ENCODE peak calls at places on chromosomes 12 and 14, in ten cellular contexts. One of them, this sample, is unnamed.

GRCh38 chr14:50085570-50086315 is 30.6 kb downstream of the VCPKMT start:
- DNase-seq in CD4-positive, alpha-beta memory T cell: peak; percentile 40
- DNase-seq in activated T-cell treated with anti-CD3 and anti-CD28 coated beads, Interleukin-2, amount 50 U/mL, for 1 hour: no peak
- DNase-seq in NCI-H1694 treated with DMSO at 0.1 percent for 48 hours: no peak
- DNase-seq in HEK293T: no peak
- DNase-seq in dorsolateral prefrontal cortex: peak; percentile 57
- DNase-seq in RCC 7860: peak; percentile 54
- DNase-seq in astrocyte of the cerebellum: no peak
- DNase-seq in lower leg skin: no peak
- DNase-seq in lower lobe of right lung: no peak
- DNase-seq in this sample: no peak

GRCh38 chr12:52525661-52526499 is 5.7 kb upstream of the KRT5 start:
- DNase-seq in CD4-positive, alpha-beta memory T cell: no peak
- DNase-seq in activated T-cell treated with anti-CD3 and anti-CD28 coated beads, Interleukin-2, amount 50 U/mL, for 1 hour: no peak
- DNase-seq in NCI-H1694 treated with DMSO at 0.1 percent for 48 hours: no peak
- DNase-seq in HEK293T: no peak
- DNase-seq in dorsolateral prefrontal cortex: no peak
- DNase-seq in RCC 7860: no peak
- DNase-seq in astrocyte of the cerebellum: no peak
- DNase-seq in lower leg skin: peak; percentile 71
- DNase-seq in lower lobe of right lung: no peak
- DNase-seq in this sample: no peak

GRCh38 chr12:102939059-102939458 is 18.4 kb upstream of the ASCL1 start:
- DNase-seq in CD4-positive, alpha-beta memory T cell: no peak
- DNase-seq in activated T-cell treated with anti-CD3 and anti-CD28 coated beads, Interleukin-2, amount 50 U/mL, for 1 hour: no peak
- DNase-seq in NCI-H1694 treated with DMSO at 0.1 percent for 48 hours: no peak
- DNase-seq in HEK293T: no peak
- DNase-seq in dorsolateral prefrontal cortex: no peak
- DNase-seq in RCC 7860: no peak
- DNase-seq in astrocyte of the cerebellum: no peak
- DNase-seq in lower leg skin: no peak
- DNase-seq in lower lobe of right lung: no peak
- DNase-seq in this sample: no peak

GRCh38 chr12:105742567-105742874 is 396.2 kb downstream of the NUAK1 start:
- DNase-seq in CD4-positive, alpha-beta memory T cell: no peak
- DNase-seq in activated T-cell treated with anti-CD3 and anti-CD28 coated beads, Interleukin-2, amount 50 U/mL, for 1 hour: no peak
- DNase-seq in NCI-H1694 treated with DMSO at 0.1 percent for 48 hours: peak; percentile 19
- DNase-seq in HEK293T: no peak
- DNase-seq in dorsolateral prefrontal cortex: no peak
- DNase-seq in RCC 7860: no peak
- DNase-seq in astrocyte of the cerebellum: no peak
- DNase-seq in lower leg skin: no peak
- DNase-seq in lower lobe of right lung: no peak
- DNase-seq in this sample: no peak

GRCh38 chr12:49789992-49790391 is 38.2 kb downstream of the NCKAP5L start:
- DNase-seq in CD4-positive, alpha-beta memory T cell: no peak
- DNase-seq in activated T-cell treated with anti-CD3 and anti-CD28 coated beads, Interleukin-2, amount 50 U/mL, for 1 hour: no peak
- DNase-seq in NCI-H1694 treated with DMSO at 0.1 percent for 48 hours: no peak
- DNase-seq in HEK293T: no peak
- DNase-seq in dorsolateral prefrontal cortex: no peak
- DNase-seq in RCC 7860: no peak
- DNase-seq in astrocyte of the cerebellum: no peak
- DNase-seq in lower leg skin: no peak
- DNase-seq in lower lobe of right lung: no peak
- DNase-seq in this sample: no peak

GRCh38 chr12:68222336-68222735 is 3.3 kb downstream of the IL26 start:
- DNase-seq in CD4-positive, alpha-beta memory T cell: no peak
- DNase-seq in activated T-cell treated with anti-CD3 and anti-CD28 coated beads, Interleukin-2, amount 50 U/mL, for 1 hour: no peak
- DNase-seq in NCI-H1694 treated with DMSO at 0.1 percent for 48 hours: peak; percentile 76
- DNase-seq in HEK293T: peak; percentile 19
- DNase-seq in dorsolateral prefrontal cortex: no peak
- DNase-seq in RCC 7860: no peak
- DNase-seq in astrocyte of the cerebellum: no peak
- DNase-seq in lower leg skin: no peak
- DNase-seq in lower lobe of right lung: no peak
- DNase-seq in this sample: no peak

GRCh38 chr12:12428961-12429657 is 72.2 kb downstream of the BORCS5 start:
- DNase-seq in CD4-positive, alpha-beta memory T cell: no peak
- DNase-seq in activated T-cell treated with anti-CD3 and anti-CD28 coated beads, Interleukin-2, amount 50 U/mL, for 1 hour: no peak
- DNase-seq in NCI-H1694 treated with DMSO at 0.1 percent for 48 hours: no peak
- DNase-seq in HEK293T: no peak
- DNase-seq in dorsolateral prefrontal cortex: no peak
- DNase-seq in RCC 7860: no peak
- DNase-seq in astrocyte of the cerebellum: no peak
- DNase-seq in lower leg skin: no peak
- DNase-seq in lower lobe of right lung: no peak
- DNase-seq in this sample: no peak

GRCh38 chr14:73977896-73978295 is 27.8 kb downstream of the COQ6 start:
- DNase-seq in CD4-positive, alpha-beta memory T cell: no peak
- DNase-seq in activated T-cell treated with anti-CD3 and anti-CD28 coated beads, Interleukin-2, amount 50 U/mL, for 1 hour: no peak
- DNase-seq in NCI-H1694 treated with DMSO at 0.1 percent for 48 hours: no peak
- DNase-seq in HEK293T: no peak
- DNase-seq in dorsolateral prefrontal cortex: no peak
- DNase-seq in RCC 7860: no peak
- DNase-seq in astrocyte of the cerebellum: no peak
- DNase-seq in lower leg skin: no peak
- DNase-seq in lower lobe of right lung: no peak
- DNase-seq in this sample: no peak

GRCh38 chr12:105060715-105061378 is 23.4 kb downstream of the ALDH1L2 start:
- DNase-seq in CD4-positive, alpha-beta memory T cell: no peak
- DNase-seq in activated T-cell treated with anti-CD3 and anti-CD28 coated beads, Interleukin-2, amount 50 U/mL, for 1 hour: no peak
- DNase-seq in NCI-H1694 treated with DMSO at 0.1 percent for 48 hours: no peak
- DNase-seq in HEK293T: no peak
- DNase-seq in dorsolateral prefrontal cortex: no peak
- DNase-seq in RCC 7860: no peak
- DNase-seq in astrocyte of the cerebellum: no peak
- DNase-seq in lower leg skin: no peak
- DNase-seq in lower lobe of right lung: no peak
- DNase-seq in this sample: no peak

GRCh38 chr12:130339946-130340345 is 2.3 kb downstream of the PIWIL1 start:
- DNase-seq in CD4-positive, alpha-beta memory T cell: no peak
- DNase-seq in activated T-cell treated with anti-CD3 and anti-CD28 coated beads, Interleukin-2, amount 50 U/mL, for 1 hour: no peak
- DNase-seq in NCI-H1694 treated with DMSO at 0.1 percent for 48 hours: no peak
- DNase-seq in HEK293T: no peak
- DNase-seq in dorsolateral prefrontal cortex: no peak
- DNase-seq in RCC 7860: no peak
- DNase-seq in astrocyte of the cerebellum: no peak
- DNase-seq in lower leg skin: no peak
- DNase-seq in lower lobe of right lung: no peak
- DNase-seq in this sample: no peak

GRCh38 chr14:74019743-74020142 is 594 bp downstream of the BBOF1 start:
- DNase-seq in CD4-positive, alpha-beta memory T cell: no peak
- DNase-seq in activated T-cell treated with anti-CD3 and anti-CD28 coated beads, Interleukin-2, amount 50 U/mL, for 1 hour: no peak
- DNase-seq in NCI-H1694 treated with DMSO at 0.1 percent for 48 hours: no peak
- DNase-seq in HEK293T: peak; percentile 12
- DNase-seq in dorsolateral prefrontal cortex: no peak
- DNase-seq in RCC 7860: no peak
- DNase-seq in astrocyte of the cerebellum: peak; percentile 22
- DNase-seq in lower leg skin: no peak
- DNase-seq in lower lobe of right lung: no peak
- DNase-seq in this sample: no peak

GRCh38 chr12:6666211-6666610 is 3.3 kb upstream of the ING4 start:
- DNase-seq in CD4-positive, alpha-beta memory T cell: no peak
- DNase-seq in activated T-cell treated with anti-CD3 and anti-CD28 coated beads, Interleukin-2, amount 50 U/mL, for 1 hour: no peak
- DNase-seq in NCI-H1694 treated with DMSO at 0.1 percent for 48 hours: no peak
- DNase-seq in HEK293T: no peak
- DNase-seq in dorsolateral prefrontal cortex: no peak
- DNase-seq in RCC 7860: no peak
- DNase-seq in astrocyte of the cerebellum: peak; percentile 44
- DNase-seq in lower leg skin: no peak
- DNase-seq in lower lobe of right lung: no peak
- DNase-seq in this sample: no peak

GRCh38 chr14:92506230-92506629 is 7.4 kb upstream of the RIN3 start:
- DNase-seq in CD4-positive, alpha-beta memory T cell: no peak
- DNase-seq in activated T-cell treated with anti-CD3 and anti-CD28 coated beads, Interleukin-2, amount 50 U/mL, for 1 hour: no peak
- DNase-seq in NCI-H1694 treated with DMSO at 0.1 percent for 48 hours: no peak
- DNase-seq in HEK293T: no peak
- DNase-seq in dorsolateral prefrontal cortex: peak; percentile 34
- DNase-seq in RCC 7860: no peak
- DNase-seq in astrocyte of the cerebellum: no peak
- DNase-seq in lower leg skin: no peak
- DNase-seq in lower lobe of right lung: no peak
- DNase-seq in this sample: no peak

GRCh38 chr14:95196826-95197497 is 39.6 kb upstream of the DICER1 start:
- DNase-seq in CD4-positive, alpha-beta memory T cell: no peak
- DNase-seq in activated T-cell treated with anti-CD3 and anti-CD28 coated beads, Interleukin-2, amount 50 U/mL, for 1 hour: no peak
- DNase-seq in NCI-H1694 treated with DMSO at 0.1 percent for 48 hours: no peak
- DNase-seq in HEK293T: no peak
- DNase-seq in dorsolateral prefrontal cortex: no peak
- DNase-seq in RCC 7860: no peak
- DNase-seq in astrocyte of the cerebellum: no peak
- DNase-seq in lower leg skin: no peak
- DNase-seq in lower lobe of right lung: no peak
- DNase-seq in this sample: no peak

GRCh38 chr12:49043241-49043640 is 17.4 kb downstream of the KMT2D start:
- DNase-seq in CD4-positive, alpha-beta memory T cell: no peak
- DNase-seq in activated T-cell treated with anti-CD3 and anti-CD28 coated beads, Interleukin-2, amount 50 U/mL, for 1 hour: no peak
- DNase-seq in NCI-H1694 treated with DMSO at 0.1 percent for 48 hours: no peak
- DNase-seq in HEK293T: no peak
- DNase-seq in dorsolateral prefrontal cortex: no peak
- DNase-seq in RCC 7860: no peak
- DNase-seq in astrocyte of the cerebellum: no peak
- DNase-seq in lower leg skin: no peak
- DNase-seq in lower lobe of right lung: peak; percentile 28
- DNase-seq in this sample: no peak

GRCh38 chr12:75568387-75568786 is 57.0 kb upstream of the KRR1 start:
- DNase-seq in CD4-positive, alpha-beta memory T cell: no peak
- DNase-seq in activated T-cell treated with anti-CD3 and anti-CD28 coated beads, Interleukin-2, amount 50 U/mL, for 1 hour: no peak
- DNase-seq in NCI-H1694 treated with DMSO at 0.1 percent for 48 hours: no peak
- DNase-seq in HEK293T: no peak
- DNase-seq in dorsolateral prefrontal cortex: no peak
- DNase-seq in RCC 7860: no peak
- DNase-seq in astrocyte of the cerebellum: peak; percentile 80
- DNase-seq in lower leg skin: no peak
- DNase-seq in lower lobe of right lung: no peak
- DNase-seq in this sample: no peak

GRCh38 chr12:120314220-120314619 is 12.1 kb downstream of the SIRT4 start:
- DNase-seq in CD4-positive, alpha-beta memory T cell: no peak
- DNase-seq in activated T-cell treated with anti-CD3 and anti-CD28 coated beads, Interleukin-2, amount 50 U/mL, for 1 hour: no peak
- DNase-seq in NCI-H1694 treated with DMSO at 0.1 percent for 48 hours: no peak
- DNase-seq in HEK293T: peak; percentile 24
- DNase-seq in dorsolateral prefrontal cortex: no peak
- DNase-seq in RCC 7860: no peak
- DNase-seq in astrocyte of the cerebellum: no peak
- DNase-seq in lower leg skin: no peak
- DNase-seq in lower lobe of right lung: no peak
- DNase-seq in this sample: no peak

GRCh38 chr12:793037-793436 is 40.7 kb downstream of the WNK1 start:
- DNase-seq in CD4-positive, alpha-beta memory T cell: no peak
- DNase-seq in activated T-cell treated with anti-CD3 and anti-CD28 coated beads, Interleukin-2, amount 50 U/mL, for 1 hour: no peak
- DNase-seq in NCI-H1694 treated with DMSO at 0.1 percent for 48 hours: no peak
- DNase-seq in HEK293T: no peak
- DNase-seq in dorsolateral prefrontal cortex: no peak
- DNase-seq in RCC 7860: no peak
- DNase-seq in astrocyte of the cerebellum: no peak
- DNase-seq in lower leg skin: no peak
- DNase-seq in lower lobe of right lung: no peak
- DNase-seq in this sample: no peak

GRCh38 chr12:122336015-122336946 is 70.0 kb upstream of the VPS33A start:
- DNase-seq in CD4-positive, alpha-beta memory T cell: peak; percentile 36
- DNase-seq in activated T-cell treated with anti-CD3 and anti-CD28 coated beads, Interleukin-2, amount 50 U/mL, for 1 hour: peak; percentile 45
- DNase-seq in NCI-H1694 treated with DMSO at 0.1 percent for 48 hours: peak; percentile 32
- DNase-seq in HEK293T: peak; percentile 58
- DNase-seq in dorsolateral prefrontal cortex: no peak
- DNase-seq in RCC 7860: peak; percentile 31
- DNase-seq in astrocyte of the cerebellum: no peak
- DNase-seq in lower leg skin: peak; percentile 23
- DNase-seq in lower lobe of right lung: no peak
- DNase-seq in this sample: peak; percentile 18

GRCh38 chr12:32698285-32698684 is 19.2 kb downstream of the DNM1L start:
- DNase-seq in CD4-positive, alpha-beta memory T cell: no peak
- DNase-seq in activated T-cell treated with anti-CD3 and anti-CD28 coated beads, Interleukin-2, amount 50 U/mL, for 1 hour: no peak
- DNase-seq in NCI-H1694 treated with DMSO at 0.1 percent for 48 hours: peak; percentile 90
- DNase-seq in HEK293T: no peak
- DNase-seq in dorsolateral prefrontal cortex: no peak
- DNase-seq in RCC 7860: no peak
- DNase-seq in astrocyte of the cerebellum: no peak
- DNase-seq in lower leg skin: no peak
- DNase-seq in lower lobe of right lung: no peak
- DNase-seq in this sample: no peak

GRCh38 chr14:77507762-77508161 is 9.1 kb upstream of the ISM2 start:
- DNase-seq in CD4-positive, alpha-beta memory T cell: no peak
- DNase-seq in activated T-cell treated with anti-CD3 and anti-CD28 coated beads, Interleukin-2, amount 50 U/mL, for 1 hour: no peak
- DNase-seq in NCI-H1694 treated with DMSO at 0.1 percent for 48 hours: no peak
- DNase-seq in HEK293T: no peak
- DNase-seq in dorsolateral prefrontal cortex: no peak
- DNase-seq in RCC 7860: no peak
- DNase-seq in astrocyte of the cerebellum: no peak
- DNase-seq in lower leg skin: no peak
- DNase-seq in lower lobe of right lung: no peak
- DNase-seq in this sample: no peak

GRCh38 chr12:64618953-64619590 is 8.8 kb downstream of the RASSF3 start:
- DNase-seq in CD4-positive, alpha-beta memory T cell: no peak
- DNase-seq in activated T-cell treated with anti-CD3 and anti-CD28 coated beads, Interleukin-2, amount 50 U/mL, for 1 hour: no peak
- DNase-seq in NCI-H1694 treated with DMSO at 0.1 percent for 48 hours: no peak
- DNase-seq in HEK293T: no peak
- DNase-seq in dorsolateral prefrontal cortex: no peak
- DNase-seq in RCC 7860: no peak
- DNase-seq in astrocyte of the cerebellum: no peak
- DNase-seq in lower leg skin: peak; percentile 40
- DNase-seq in lower lobe of right lung: no peak
- DNase-seq in this sample: no peak

GRCh38 chr14:70897475-70897874 is 9.8 kb upstream of the PCNX1 start:
- DNase-seq in CD4-positive, alpha-beta memory T cell: no peak
- DNase-seq in activated T-cell treated with anti-CD3 and anti-CD28 coated beads, Interleukin-2, amount 50 U/mL, for 1 hour: no peak
- DNase-seq in NCI-H1694 treated with DMSO at 0.1 percent for 48 hours: no peak
- DNase-seq in HEK293T: no peak
- DNase-seq in dorsolateral prefrontal cortex: no peak
- DNase-seq in RCC 7860: no peak
- DNase-seq in astrocyte of the cerebellum: peak; percentile 74
- DNase-seq in lower leg skin: no peak
- DNase-seq in lower lobe of right lung: no peak
- DNase-seq in this sample: no peak

GRCh38 chr14:99378782-99379214 is 101.9 kb downstream of the SETD3 start:
- DNase-seq in CD4-positive, alpha-beta memory T cell: no peak
- DNase-seq in activated T-cell treated with anti-CD3 and anti-CD28 coated beads, Interleukin-2, amount 50 U/mL, for 1 hour: no peak
- DNase-seq in NCI-H1694 treated with DMSO at 0.1 percent for 48 hours: no peak
- DNase-seq in HEK293T: no peak
- DNase-seq in dorsolateral prefrontal cortex: no peak
- DNase-seq in RCC 7860: no peak
- DNase-seq in astrocyte of the cerebellum: no peak
- DNase-seq in lower leg skin: no peak
- DNase-seq in lower lobe of right lung: no peak
- DNase-seq in this sample: no peak

GRCh38 chr12:59149995-59150642 is 229.8 kb upstream of the LRIG3 start:
- DNase-seq in CD4-positive, alpha-beta memory T cell: peak; percentile 14
- DNase-seq in activated T-cell treated with anti-CD3 and anti-CD28 coated beads, Interleukin-2, amount 50 U/mL, for 1 hour: no peak
- DNase-seq in NCI-H1694 treated with DMSO at 0.1 percent for 48 hours: peak; percentile 71
- DNase-seq in HEK293T: peak; percentile 60
- DNase-seq in dorsolateral prefrontal cortex: no peak
- DNase-seq in RCC 7860: peak; percentile 73
- DNase-seq in astrocyte of the cerebellum: peak; percentile 69
- DNase-seq in lower leg skin: no peak
- DNase-seq in lower lobe of right lung: no peak
- DNase-seq in this sample: peak; percentile 90

GRCh38 chr12:120721866-120722265 is 3.8 kb upstream of the ACADS start:
- DNase-seq in CD4-positive, alpha-beta memory T cell: no peak
- DNase-seq in activated T-cell treated with anti-CD3 and anti-CD28 coated beads, Interleukin-2, amount 50 U/mL, for 1 hour: no peak
- DNase-seq in NCI-H1694 treated with DMSO at 0.1 percent for 48 hours: no peak
- DNase-seq in HEK293T: no peak
- DNase-seq in dorsolateral prefrontal cortex: no peak
- DNase-seq in RCC 7860: no peak
- DNase-seq in astrocyte of the cerebellum: no peak
- DNase-seq in lower leg skin: no peak
- DNase-seq in lower lobe of right lung: no peak
- DNase-seq in this sample: no peak

GRCh38 chr12:128486951-128487350 is 220.0 kb downstream of the TMEM132C start:
- DNase-seq in CD4-positive, alpha-beta memory T cell: no peak
- DNase-seq in activated T-cell treated with anti-CD3 and anti-CD28 coated beads, Interleukin-2, amount 50 U/mL, for 1 hour: no peak
- DNase-seq in NCI-H1694 treated with DMSO at 0.1 percent for 48 hours: no peak
- DNase-seq in HEK293T: no peak
- DNase-seq in dorsolateral prefrontal cortex: peak; percentile 62
- DNase-seq in RCC 7860: no peak
- DNase-seq in astrocyte of the cerebellum: no peak
- DNase-seq in lower leg skin: peak; percentile 84
- DNase-seq in lower lobe of right lung: no peak
- DNase-seq in this sample: no peak

GRCh38 chr12:51171884-51172514 is 936 bp downstream of the TFCP2 start:
- DNase-seq in CD4-positive, alpha-beta memory T cell: peak; percentile 9
- DNase-seq in activated T-cell treated with anti-CD3 and anti-CD28 coated beads, Interleukin-2, amount 50 U/mL, for 1 hour: no peak
- DNase-seq in NCI-H1694 treated with DMSO at 0.1 percent for 48 hours: no peak
- DNase-seq in HEK293T: no peak
- DNase-seq in dorsolateral prefrontal cortex: no peak
- DNase-seq in RCC 7860: no peak
- DNase-seq in astrocyte of the cerebellum: no peak
- DNase-seq in lower leg skin: no peak
- DNase-seq in lower lobe of right lung: no peak
- DNase-seq in this sample: no peak

This sample was measured in SK-N-MC.